ENCODE peak calls at places on chromosome 10, in nine cellular contexts. V is AG10803; C is GM12865; I is ovary; P is CD4-positive, alpha-beta T cell; A is cardiac fibroblast; Y is cardiac muscle cell; U is activated CD8-positive, alpha-beta T cell treated with anti-CD3 and anti-CD28 coated beads for 36 hours; H is fibroblast of pulmonary artery. D is an unnamed sample.

GRCh38 chr10:124222298-124223000 is 129.1 kb upstream of the CHST15 start:
- DNase-seq in Y (peak; percentile 12), P (no peak), C (peak; percentile 65), A (peak; percentile 7), H (no peak), I (peak; percentile 47), V (no peak), U (no peak), D (no peak)

GRCh38 chr10:43238462-43238861 is 28.4 kb downstream of the RASGEF1A start:
- DNase-seq in H (no peak), U (no peak), P (no peak), A (no peak), V (no peak), C (no peak), Y (no peak), I (no peak), D (no peak)

GRCh38 chr10:81450651-81451050 is 424.3 kb upstream of the NRG3 start:
- DNase-seq in U (no peak), Y (no peak), H (no peak), C (no peak), V (no peak), A (no peak), P (no peak), I (no peak), D (no peak)

GRCh38 chr10:130230036-130230435 is 93.8 kb downstream of the GLRX3 start:
- DNase-seq in H (no peak), C (no peak), U (no peak), P (no peak), V (no peak), Y (no peak), A (no peak), I (no peak), D (no peak)

GRCh38 chr10:132545659-132546367 is 8.2 kb downstream of the INPP5A start:
- DNase-seq in A (no peak), H (no peak), U (no peak), Y (no peak), I (peak; percentile 21), C (no peak), P (no peak), V (no peak), D (no peak)

GRCh38 chr10:110404374-110404773 is 93.3 kb upstream of the DUSP5 start:
- DNase-seq in A (no peak), P (no peak), H (no peak), Y (no peak), I (no peak), U (no peak), C (no peak), V (peak; percentile 64), D (no peak)

GRCh38 chr10:110872145-110872983 is 636 bp downstream of the PDCD4 start:
- DNase-seq in Y (peak; percentile 88), V (peak; percentile 82), P (peak; percentile 83), C (peak; percentile 88), H (peak; percentile 91), I (peak; percentile 83), U (peak; percentile 94), A (peak; percentile 89), D (peak; percentile 74)

GRCh38 chr10:352476-353235 is 217.4 kb downstream of the ZMYND11 start:
- DNase-seq in Y (no peak), A (no peak), I (no peak), V (no peak), H (no peak), U (peak; percentile 46), P (no peak), C (no peak), D (no peak)

GRCh38 chr10:112335104-112335840 is 38.6 kb upstream of the ACSL5 start:
- DNase-seq in Y (peak; percentile 8), U (no peak), I (no peak), P (no peak), A (peak; percentile 45), H (peak; percentile 62), V (peak; percentile 44), C (no peak), D (no peak)

GRCh38 chr10:127133672-127134500 is 62.5 kb downstream of the INSYN2A start:
- DNase-seq in P (no peak), H (no peak), Y (no peak), A (no peak), I (no peak), V (no peak), U (no peak), C (no peak), D (no peak)

GRCh38 chr10:128054163-128054970 is 71.9 kb downstream of the MKI67 start:
- DNase-seq in P (no peak), I (no peak), C (no peak), V (no peak), U (no peak), H (no peak), Y (no peak), A (no peak), D (no peak)

GRCh38 chr10:88657901-88658300 is 6.3 kb upstream of the LIPF start:
- DNase-seq in P (no peak), I (no peak), Y (no peak), H (no peak), A (no peak), C (no peak), V (peak; percentile 13), U (no peak), D (no peak)

GRCh38 chr10:90738885-90739284 is 119.0 kb downstream of the HTR7 start:
- DNase-seq in H (peak; percentile 11), A (peak; percentile 13), Y (no peak), V (no peak), C (no peak), U (no peak), I (no peak), P (no peak), D (no peak)

GRCh38 chr10:91860885-91861284 is 48.4 kb downstream of the FGFBP3 start:
- DNase-seq in C (no peak), Y (no peak), U (no peak), I (no peak), A (no peak), P (no peak), V (no peak), H (no peak), D (no peak)

GRCh38 chr10:91856637-91857036 is 52.6 kb downstream of the FGFBP3 start:
- DNase-seq in I (no peak), C (peak; percentile 17), H (peak; percentile 44), Y (peak; percentile 55), A (peak; percentile 36), U (peak; percentile 26), P (no peak), V (no peak), D (no peak)
- TF ChIP-seq CTCF in I (no peak), C (peak; percentile 27), H (peak; percentile 48), Y (peak; percentile 40), A (peak; percentile 34), U (peak; percentile 36), P (no peak), V (peak; percentile 40), D (peak; percentile 66)

DNA sequence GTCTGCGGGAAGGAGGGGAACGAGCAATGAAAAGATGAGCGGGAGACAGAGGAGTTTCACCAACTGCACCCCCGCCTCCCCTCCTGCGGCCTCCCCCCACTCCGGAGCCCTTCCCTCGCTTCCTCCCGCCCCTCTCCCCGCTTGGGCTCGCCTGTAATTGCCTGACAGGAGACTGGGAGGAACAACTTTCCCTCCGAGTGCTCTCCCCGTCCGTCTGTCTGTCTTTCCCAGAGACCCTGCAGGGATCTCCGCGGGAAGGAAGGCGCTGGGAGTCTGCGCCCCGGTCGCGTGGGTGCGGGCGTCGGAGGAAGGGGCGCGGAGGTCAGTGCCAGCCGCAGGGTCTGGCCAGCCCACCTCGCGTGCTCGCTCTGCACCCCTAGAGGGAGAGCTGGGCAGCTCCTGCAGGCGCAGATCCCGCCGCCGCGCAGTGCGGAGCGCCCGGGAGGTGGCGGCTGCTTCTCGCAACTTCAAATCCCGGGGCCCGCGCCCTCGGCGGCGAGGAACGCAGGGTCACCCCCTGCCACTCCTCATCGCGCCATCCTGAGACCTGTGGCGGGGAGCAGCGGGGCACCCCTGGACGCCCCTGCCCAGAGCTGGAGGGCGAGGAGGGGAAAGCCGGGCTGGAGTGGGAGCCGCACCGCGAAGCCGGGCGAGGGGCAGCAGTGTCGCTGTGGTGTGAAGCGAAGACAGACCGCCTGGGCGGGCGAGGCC is 527 bp upstream of the NRP1 start:
- DNase-seq in V (peak; percentile 92), Y (peak; percentile 86), I (peak; percentile 83), C (peak; percentile 7), A (peak; percentile 96), P (no peak), H (peak; percentile 91), U (peak; percentile 41), D (peak; percentile 70)
- TF ChIP-seq CTCF in V (peak; percentile 60), Y (peak; percentile 66), I (peak; percentile 74), C (no peak), A (peak; percentile 59), P (no peak), H (peak; percentile 54), U (peak; percentile 19), D (peak; percentile 71)

GRCh38 chr10:10803273-10803672 is 214.4 kb upstream of the CELF2 start:
- DNase-seq in I (no peak), V (peak; percentile 62), H (no peak), P (no peak), C (no peak), A (peak; percentile 77), Y (no peak), U (no peak), D (no peak)

GRCh38 chr10:10804998-10805737 is 212.5 kb upstream of the CELF2 start:
- DNase-seq in I (no peak), A (peak; percentile 67), V (peak; percentile 88), Y (no peak), C (peak; percentile 17), P (no peak), U (no peak), H (peak; percentile 73), D (no peak)

GRCh38 chr10:10804061-10804460 is 213.6 kb upstream of the CELF2 start:
- DNase-seq in A (no peak), Y (no peak), U (no peak), V (peak; percentile 34), H (no peak), P (no peak), C (no peak), I (no peak), D (no peak)

GRCh38 chr10:10811562-10811961 is 206.1 kb upstream of the CELF2 start:
- DNase-seq in P (no peak), U (no peak), I (no peak), Y (no peak), C (no peak), H (no peak), A (no peak), V (peak; percentile 39), D (no peak)

GRCh38 chr10:10807106-10807505 is 210.6 kb upstream of the CELF2 start:
- DNase-seq in Y (no peak), I (no peak), V (no peak), H (no peak), A (no peak), C (no peak), P (no peak), U (no peak), D (no peak)
- TF ChIP-seq CTCF in Y (no peak), I (no peak), V (no peak), H (no peak), A (no peak), C (no peak), P (no peak), U (no peak), D (no peak)

DNA sequence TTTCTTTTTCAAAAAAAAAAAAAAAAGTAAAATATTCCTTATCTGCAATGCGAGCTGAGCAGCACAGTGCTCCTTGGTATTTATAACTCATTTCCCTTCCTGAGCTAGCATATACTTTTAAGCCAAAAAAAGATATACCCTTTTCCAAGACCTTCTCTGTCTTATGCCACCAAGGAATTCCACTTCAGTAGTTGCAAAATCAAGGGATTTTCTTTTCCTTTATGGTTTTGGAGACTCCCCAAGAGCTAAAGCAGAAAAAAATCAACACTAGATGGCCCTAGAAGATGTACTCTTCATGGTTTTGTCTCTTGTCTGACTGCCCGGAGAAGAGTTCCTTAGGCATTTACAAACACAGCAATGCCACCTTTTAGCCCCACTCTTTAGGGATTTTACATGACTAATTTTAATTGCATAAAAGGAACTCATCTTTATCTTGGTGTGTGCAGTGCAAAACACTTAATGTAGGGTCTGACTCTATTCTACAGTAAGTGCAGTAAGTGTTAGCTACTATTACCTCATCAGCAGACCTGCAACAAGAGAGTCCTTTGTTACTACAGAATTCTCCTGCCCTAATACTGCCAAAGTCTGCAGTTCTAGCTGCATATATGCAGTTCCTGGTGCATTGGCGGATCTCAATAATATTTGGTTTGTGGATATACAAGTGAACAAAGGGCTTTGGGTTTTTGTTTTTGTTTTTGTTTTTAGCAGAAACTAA is 443.3 kb downstream of the GFRA1 start:
- DNase-seq in Y (peak; percentile 14), A (peak; percentile 58), I (no peak), V (peak; percentile 78), U (no peak), C (no peak), P (no peak), H (peak; percentile 47), D (no peak)
- TF ChIP-seq CTCF in Y (peak; percentile 16), A (peak; percentile 25), I (no peak), V (peak; percentile 66), U (no peak), C (no peak), P (no peak), H (peak; percentile 15), D (no peak)